ENCODE peak calls at places on chromosomes 12 and 14, in six cellular contexts. J is transverse colon; H is effector memory CD4-positive, alpha-beta T cell; K is CD4-positive, CD25-positive, alpha-beta regulatory T cell; Z is cardiac muscle cell; W is tibial artery. T is an unnamed sample.

GRCh38 chr14:63726499-63726898 is 1.4 kb downstream of the SGPP1 start:
- DNase-seq in J (no peak), H (no peak), K (peak; percentile 25), Z (no peak), W (no peak), T (no peak)

GRCh38 chr12:92134638-92135274 is 10.9 kb downstream of the BTG1 start:
- DNase-seq in J (no peak), H (no peak), K (peak; percentile 73), Z (no peak), W (no peak), T (no peak)

GRCh38 chr14:105487986-105488777 is 1.5 kb downstream of the CRIP1 start:
- DNase-seq in J (peak; percentile 70), H (no peak), K (peak; percentile 40), Z (no peak), W (no peak), T (no peak)

GRCh38 chr14:101217972-101218371 is 314.4 kb upstream of the RTL1 start:
- DNase-seq in J (no peak), H (no peak), K (no peak), Z (no peak), W (no peak), T (no peak)

GRCh38 chr14:78566017-78566858 is 396.1 kb downstream of the NRXN3 start:
- DNase-seq in J (peak; percentile 67), H (peak; percentile 8), K (peak; percentile 47), Z (peak; percentile 83), W (peak; percentile 75), T (peak; percentile 80)

GRCh38 chr12:92533280-92533890 is 169.4 kb upstream of the PLEKHG7 start:
- DNase-seq in J (no peak), H (no peak), K (no peak), Z (no peak), W (no peak), T (no peak)

GRCh38 chr14:105899071-105899641 is 372.8 kb downstream of the TMEM121 start:
- DNase-seq in J (no peak), H (no peak), K (no peak), Z (no peak), W (no peak), T (no peak)

GRCh38 chr12:132904718-132905328 is 17.4 kb upstream of the CHFR start:
- DNase-seq in J (peak; percentile 83), H (peak; percentile 84), K (peak; percentile 78), Z (peak; percentile 69), W (peak; percentile 87), T (no peak)

GRCh38 chr14:75648066-75648838 is 12.4 kb downstream of the ERG28 start:
- DNase-seq in J (no peak), H (no peak), K (no peak), Z (peak; percentile 62), W (no peak), T (no peak)

GRCh38 chr12:38838211-38838850 is 67.1 kb downstream of the CPNE8 start:
- DNase-seq in J (peak; percentile 43), H (no peak), K (no peak), Z (no peak), W (no peak), T (peak; percentile 15)

GRCh38 chr14:104602933-104603325 is 1.6 kb downstream of the TMEM179 start:
- DNase-seq in J (no peak), H (no peak), K (no peak), Z (no peak), W (peak; percentile 28), T (no peak)

GRCh38 chr12:12716151-12716844 is 870 bp upstream of the CDKN1B start:
- DNase-seq in J (no peak), H (no peak), K (peak; percentile 52), Z (no peak), W (no peak), T (no peak)

GRCh38 chr12:94845110-94845509 is 158.4 kb downstream of the NDUFA12 start:
- DNase-seq in J (no peak), H (no peak), K (no peak), Z (no peak), W (no peak), T (no peak)

GRCh38 chr12:66144796-66145754 is 14.5 kb upstream of the LLPH start:
- DNase-seq in J (peak; percentile 55), H (no peak), K (peak; percentile 49), Z (peak; percentile 55), W (no peak), T (peak; percentile 28)

GRCh38 chr12:7023096-7023495 is 4.8 kb upstream of the LPCAT3 start:
- DNase-seq in J (no peak), H (no peak), K (no peak), Z (no peak), W (no peak), T (no peak)

GRCh38 chr12:86712425-86712843 is 456.2 kb upstream of the MGAT4C start:
- DNase-seq in J (no peak), H (no peak), K (no peak), Z (no peak), W (no peak), T (no peak)

GRCh38 chr12:1083888-1084262 is 92.9 kb downstream of the ERC1 start:
- DNase-seq in J (no peak), H (no peak), K (no peak), Z (peak; percentile 20), W (no peak), T (peak; percentile 65)

GRCh38 chr12:89883630-89884364 is 175.2 kb upstream of the ATP2B1 start:
- DNase-seq in J (no peak), H (no peak), K (no peak), Z (no peak), W (no peak), T (peak; percentile 88)

GRCh38 chr12:32893458-32893857 is 3.1 kb downstream of the PKP2 start:
- DNase-seq in J (no peak), H (no peak), K (no peak), Z (peak; percentile 64), W (no peak), T (no peak)

GRCh38 chr12:109130297-109130696 is 13.9 kb downstream of the ACACB start:
- DNase-seq in J (no peak), H (no peak), K (no peak), Z (no peak), W (peak; percentile 38), T (no peak)

DNA sequence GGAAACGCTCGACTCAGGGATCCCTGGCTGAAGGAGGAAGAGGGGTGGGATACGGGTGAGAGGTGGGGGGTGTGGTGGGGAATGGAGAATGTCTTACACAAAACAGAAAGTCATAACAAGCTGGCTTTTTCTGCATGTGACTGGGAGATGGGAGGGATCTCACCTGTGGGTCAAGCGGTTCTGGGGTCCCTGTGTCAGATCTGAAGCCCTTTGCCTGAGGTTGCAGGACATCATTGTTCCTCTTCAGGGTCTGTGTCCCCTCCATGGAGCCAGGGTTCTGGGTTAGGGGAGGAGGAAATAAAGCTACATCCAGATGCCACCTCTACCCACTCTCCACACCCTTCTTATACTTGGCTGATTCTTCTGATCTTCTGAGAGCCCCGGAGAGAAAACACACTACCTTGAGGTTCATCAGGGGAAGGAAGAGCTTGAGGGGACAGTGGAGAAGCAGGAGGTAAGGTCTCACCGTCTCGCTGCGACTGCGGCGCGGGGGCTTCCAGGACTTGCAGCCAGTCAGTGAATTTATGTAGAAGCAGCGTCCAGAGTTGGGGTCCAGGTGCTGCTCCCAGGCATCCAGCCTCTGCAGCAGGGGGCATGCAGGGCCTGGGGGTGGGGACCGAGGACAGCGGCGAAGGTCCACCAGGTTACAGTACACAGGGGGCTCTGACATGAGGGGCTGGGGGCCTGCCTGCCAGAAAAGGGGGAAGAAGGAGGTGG is 2.5 kb downstream of the ARHGAP9 start:
- DNase-seq in J (no peak), H (no peak), K (peak; percentile 67), Z (no peak), W (no peak), T (no peak)
- H3K4me1 ChIP-seq in J (peaks cover 33% of the 10 kb centered on the region), H (peaks cover 52% of the 10 kb centered on the region), K (peaks cover 92% of the 10 kb centered on the region), Z (no peaks in the 10 kb centered on the region), W (peaks cover 13% of the 10 kb centered on the region), T (no peaks in the 10 kb centered on the region)

GRCh38 chr14:20372796-20373195 is 29.4 kb downstream of the PARP2 start:
- DNase-seq in J (no peak), H (no peak), K (no peak), Z (no peak), W (no peak), T (no peak)

GRCh38 chr14:20381341-20381740 is 32.0 kb downstream of the TEP1 start:
- DNase-seq in J (no peak), H (no peak), K (no peak), Z (no peak), W (no peak), T (no peak)

GRCh38 chr14:20379743-20380142 is 33.6 kb downstream of the TEP1 start:
- DNase-seq in J (no peak), H (no peak), K (no peak), Z (no peak), W (no peak), T (no peak)

GRCh38 chr14:20377171-20377570 is 33.7 kb downstream of the PARP2 start:
- DNase-seq in J (no peak), H (no peak), K (no peak), Z (no peak), W (no peak), T (no peak)

DNA sequence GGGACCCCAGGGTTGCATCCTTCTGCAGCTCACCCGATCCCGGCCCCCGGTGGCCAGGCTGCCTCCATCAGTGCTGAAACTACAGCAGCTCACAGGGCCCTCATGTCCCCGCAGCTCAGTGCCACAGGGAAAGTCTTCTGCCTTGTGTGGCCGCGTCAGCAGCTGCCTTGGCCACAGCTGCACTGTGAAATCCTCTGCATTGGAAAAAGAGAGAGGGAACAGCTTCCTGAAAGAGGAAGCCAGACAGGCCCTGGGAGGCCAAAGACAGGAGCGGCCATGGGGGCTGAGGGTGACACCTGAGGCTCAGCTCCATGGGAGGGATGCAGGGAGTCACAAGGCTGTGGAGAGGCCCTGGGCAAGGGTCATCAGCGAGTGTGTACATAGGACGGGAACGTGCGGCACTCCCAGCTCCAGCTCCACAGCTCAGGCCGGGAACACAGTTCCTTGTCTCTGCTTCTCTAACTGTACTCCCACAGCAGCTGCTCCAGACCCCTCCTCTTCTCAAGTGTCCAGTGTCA is 32.7 kb downstream of the PARP2 start:
- DNase-seq in J (peak; percentile 78), H (no peak), K (no peak), Z (no peak), W (no peak), T (no peak)
- H3K36me3 ChIP-seq in J (no peaks in the 10 kb centered on the region), H (peaks cover 95% of the 10 kb centered on the region), K (peaks cover 93% of the 10 kb centered on the region), Z (peaks cover 47% of the 10 kb centered on the region), W (peaks cover 100% of the 10 kb centered on the region), T (peaks cover 28% of the 10 kb centered on the region)

DNA sequence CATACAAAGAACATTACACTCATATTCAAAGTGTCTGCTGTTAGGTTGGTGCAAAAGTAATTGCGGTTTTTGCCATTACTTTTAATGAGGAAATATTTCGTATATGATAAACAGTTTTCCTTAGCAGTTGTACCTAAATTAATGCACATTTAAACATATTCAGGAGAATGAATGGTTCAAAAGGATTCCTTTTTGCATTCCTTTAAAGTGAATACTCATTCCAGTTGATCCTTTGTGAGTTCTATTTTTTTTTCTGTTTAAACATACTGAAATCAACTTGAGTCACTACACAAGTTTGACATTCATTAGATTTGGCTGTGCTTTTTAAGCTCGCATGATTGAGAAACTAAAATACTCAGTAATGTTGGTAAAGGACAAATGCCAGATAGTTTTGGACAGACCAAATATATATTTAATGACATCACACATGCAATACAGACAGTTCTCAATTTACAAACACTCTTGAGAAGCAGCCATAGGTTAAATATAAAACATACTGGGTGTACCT is 13.8 kb upstream of the SLC38A2 start:
- DNase-seq in J (no peak), H (no peak), K (no peak), Z (no peak), W (no peak), T (no peak)
- H3K4me1 ChIP-seq in J (peaks cover 82% of the 10 kb centered on the region), H (peaks cover 7% of the 10 kb centered on the region), K (peaks cover 33% of the 10 kb centered on the region), Z (peaks cover 51% of the 10 kb centered on the region), W (peaks cover 62% of the 10 kb centered on the region), T (peaks cover 19% of the 10 kb centered on the region)

DNA sequence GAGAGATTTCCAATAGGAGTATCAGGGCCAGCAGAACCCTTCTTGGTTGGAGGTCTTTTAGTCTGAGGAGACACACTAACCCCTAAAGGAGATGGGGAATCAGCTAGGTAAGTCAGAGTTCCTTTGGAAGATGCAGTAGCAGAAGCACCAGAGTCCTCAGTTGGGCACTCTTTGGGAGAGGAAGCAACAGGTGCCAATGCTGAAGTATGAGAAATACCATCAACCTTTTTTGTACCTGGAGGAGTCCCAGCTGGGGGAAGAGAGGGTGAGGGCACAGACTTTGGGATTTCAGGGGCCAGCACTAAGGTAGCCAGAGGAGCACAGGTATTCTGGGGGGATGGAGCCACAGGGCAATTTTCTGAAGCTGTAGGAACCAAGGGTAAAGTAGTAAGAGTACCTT is 6.0 kb downstream of the NACA start:
- DNase-seq in J (no peak), H (no peak), K (no peak), Z (no peak), W (peak; percentile 39), T (no peak)
- H3K36me3 ChIP-seq in J (no peaks in the 10 kb centered on the region), H (peaks cover 64% of the 10 kb centered on the region), K (peaks cover 64% of the 10 kb centered on the region), Z (peaks cover 21% of the 10 kb centered on the region), W (peaks cover 60% of the 10 kb centered on the region), T (peaks cover 83% of the 10 kb centered on the region)